ENCODE peak calls at places on chromosomes 11 and 22, in ten cellular contexts. U is AG09319, H is cardiac fibroblast, R is pancreas, O is astrocyte, W is endodermal cell, E is colonic mucosa, F is GM20000, X is left lung, Q is uterus. A is an unnamed sample.

GRCh38 chr11:79686703-79687419 is 246.0 kb upstream of the TENM4 start:
- DNase-seq in U (no peak), H (no peak), R (no peak), O (no peak), W (no peak), E (no peak), F (no peak), X (no peak), Q (no peak), A (no peak)

GRCh38 chr11:70860855-70861254 is 391.5 kb downstream of the SHANK2 start:
- DNase-seq in U (no peak), H (no peak), R (no peak), O (no peak), W (peak; percentile 64), E (no peak), F (no peak), X (no peak), Q (no peak), A (no peak)

GRCh38 chr11:112523477-112523876 is 262.8 kb upstream of the PLET1 start:
- DNase-seq in U (no peak), H (no peak), R (peak; percentile 33), O (no peak), W (peak; percentile 58), E (no peak), F (no peak), X (no peak), Q (no peak), A (no peak)

GRCh38 chr11:126354631-126355323 is 709 bp upstream of the ST3GAL4 start:
- DNase-seq in U (no peak), H (no peak), R (no peak), O (no peak), W (no peak), E (no peak), F (peak; percentile 49), X (no peak), Q (no peak), A (no peak)

GRCh38 chr11:48193876-48194275 is 22.7 kb upstream of the OR4B1 start:
- DNase-seq in U (peak; percentile 19), H (no peak), R (no peak), O (peak; percentile 74), W (no peak), E (no peak), F (no peak), X (no peak), Q (no peak), A (peak; percentile 29)

GRCh38 chr11:118939412-118939915 is 13.7 kb upstream of the BCL9L start:
- DNase-seq in U (no peak), H (no peak), R (no peak), O (no peak), W (no peak), E (no peak), F (no peak), X (no peak), Q (no peak), A (no peak)

GRCh38 chr11:46694607-46695006 is 5.8 kb downstream of the ARHGAP1 start:
- DNase-seq in U (no peak), H (no peak), R (no peak), O (no peak), W (no peak), E (no peak), F (no peak), X (no peak), Q (no peak), A (no peak)

GRCh38 chr11:74366576-74366975 is 31.7 kb downstream of the PGM2L1 start:
- DNase-seq in U (peak; percentile 7), H (peak; percentile 92), R (no peak), O (peak; percentile 87), W (no peak), E (no peak), F (no peak), X (no peak), Q (no peak), A (peak; percentile 62)

GRCh38 chr11:15594607-15595006 is 479.9 kb downstream of the INSC start:
- DNase-seq in U (no peak), H (no peak), R (no peak), O (no peak), W (peak; percentile 68), E (no peak), F (no peak), X (no peak), Q (no peak), A (no peak)

GRCh38 chr11:71488086-71488967 is 35.3 kb downstream of the NADSYN1 start:
- DNase-seq in U (no peak), H (peak; percentile 51), R (no peak), O (peak; percentile 55), W (peak; percentile 86), E (no peak), F (no peak), X (no peak), Q (no peak), A (no peak)

GRCh38 chr11:13277719-13278619 is at the start of gene BMAL1:
- DNase-seq in U (no peak), H (peak; percentile 14), R (peak; percentile 56), O (no peak), W (peak; percentile 77), E (peak; percentile 76), F (peak; percentile 70), X (peak; percentile 78), Q (peak; percentile 44), A (no peak)

GRCh38 chr11:122729139-122729538 is 73.6 kb downstream of the UBASH3B start:
- DNase-seq in U (no peak), H (no peak), R (no peak), O (no peak), W (no peak), E (no peak), F (no peak), X (no peak), Q (no peak), A (no peak)

GRCh38 chr11:64283092-64283491 is 1.4 kb downstream of the BAD start:
- DNase-seq in U (no peak), H (no peak), R (no peak), O (no peak), W (no peak), E (no peak), F (no peak), X (no peak), Q (no peak), A (no peak)

GRCh38 chr11:66784575-66784974 is 55.6 kb upstream of the SPTBN2 start:
- DNase-seq in U (no peak), H (no peak), R (no peak), O (peak; percentile 5), W (no peak), E (no peak), F (no peak), X (no peak), Q (no peak), A (no peak)

DNA sequence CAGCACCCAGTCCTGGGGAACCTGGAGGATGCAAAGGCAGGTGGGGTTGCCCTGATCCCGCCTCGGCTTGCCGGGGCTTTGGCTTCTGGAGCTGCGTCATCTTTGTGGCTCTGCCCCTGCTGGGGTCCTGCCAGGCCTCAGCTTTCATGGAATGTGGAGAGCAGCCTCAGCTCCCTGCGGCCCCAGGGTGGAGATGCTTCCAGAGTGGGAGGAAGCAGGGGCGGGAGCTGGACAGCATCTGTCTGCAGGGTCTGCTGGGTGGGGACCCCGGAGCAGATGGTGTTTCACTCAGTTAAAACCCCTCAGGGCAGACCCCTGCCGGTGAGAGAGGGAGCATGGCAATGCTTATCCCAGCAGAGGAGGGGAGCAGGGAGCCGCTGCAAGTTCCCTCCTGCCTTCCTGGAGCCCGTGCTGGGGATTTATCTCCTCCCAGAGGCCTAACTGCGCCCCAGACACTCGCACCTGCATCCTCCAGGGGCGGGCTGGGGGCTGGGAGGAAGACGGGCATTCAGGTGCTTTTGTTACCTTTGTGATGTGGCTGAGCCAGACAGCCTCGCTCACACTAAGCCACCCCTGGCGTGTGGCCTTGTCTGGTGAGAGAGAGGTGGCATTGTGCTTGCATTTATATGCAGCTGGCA is 15.7 kb downstream of the GRIK4 start:
- DNase-seq in U (no peak), H (peak; percentile 47), R (no peak), O (peak; percentile 49), W (peak; percentile 92), E (no peak), F (no peak), X (no peak), Q (no peak), A (no peak)
- TF ChIP-seq CTCF in U (peak; percentile 5), H (no peak), R (no peak), O (no peak), W (peak; percentile 73), E (no peak), F (no peak), X (no peak), Q (no peak), A (no peak)

GRCh38 chr22:44957267-44957905 is 52.4 kb downstream of the PHF21B start:
- DNase-seq in U (no peak), H (no peak), R (no peak), O (no peak), W (peak; percentile 72), E (no peak), F (no peak), X (no peak), Q (no peak), A (no peak)
- TF ChIP-seq CTCF in U (no peak), H (no peak), R (no peak), O (peak; percentile 20), W (peak; percentile 74), E (no peak), F (no peak), X (no peak), Q (no peak), A (peak; percentile 13)

GRCh38 chr22:27488456-27489224 is 312.9 kb downstream of the MN1 start:
- DNase-seq in U (no peak), H (no peak), R (peak; percentile 42), O (no peak), W (no peak), E (peak; percentile 32), F (no peak), X (no peak), Q (no peak), A (no peak)
- TF ChIP-seq CTCF in U (no peak), H (no peak), R (no peak), O (no peak), W (no peak), E (no peak), F (no peak), X (no peak), Q (no peak), A (no peak)

GRCh38 chr11:26721967-26722366 is at the start of gene SLC5A12:
- DNase-seq in U (no peak), H (no peak), R (no peak), O (no peak), W (no peak), E (no peak), F (no peak), X (no peak), Q (no peak), A (no peak)

GRCh38 chr11:26717761-26718160 is 4.1 kb downstream of the SLC5A12 start:
- DNase-seq in U (no peak), H (no peak), R (no peak), O (no peak), W (no peak), E (no peak), F (no peak), X (no peak), Q (no peak), A (no peak)

GRCh38 chr11:26715133-26715532 is 6.7 kb downstream of the SLC5A12 start:
- DNase-seq in U (no peak), H (no peak), R (no peak), O (no peak), W (no peak), E (no peak), F (no peak), X (no peak), Q (no peak), A (no peak)

GRCh38 chr11:26720003-26720402 is 1.9 kb downstream of the SLC5A12 start:
- DNase-seq in U (no peak), H (no peak), R (no peak), O (no peak), W (no peak), E (no peak), F (no peak), X (no peak), Q (no peak), A (no peak)

GRCh38 chr11:26719289-26719688 is 2.6 kb downstream of the SLC5A12 start:
- DNase-seq in U (no peak), H (no peak), R (no peak), O (no peak), W (no peak), E (no peak), F (no peak), X (no peak), Q (no peak), A (no peak)
- TF ChIP-seq CTCF in U (no peak), H (no peak), R (no peak), O (no peak), W (peak; percentile 50), E (no peak), F (no peak), X (no peak), Q (no peak), A (no peak)